ENCODE peak calls at places on chromosomes 6 and 20, in six cellular contexts. G is activated CD4-positive, alpha-beta T cell treated with anti-CD3 and anti-CD28 coated beads, Interleukin-2, amount 50 U/mL, for 1 hour; T is activated naive CD4-positive, alpha-beta T cell; J is CD8-positive, alpha-beta T cell; M is NCI-H1436; X is astrocyte. W is an unnamed sample.

GRCh38 chr20:7967199-7967844 is 27.1 kb upstream of the HAO1 start:
- DNase-seq in G (no peak), T (no peak), J (no peak), M (no peak), X (peak; percentile 83), W (peak; percentile 87)

GRCh38 chr6:168428052-168428829 is 12.7 kb upstream of the SMOC2 start:
- DNase-seq in G (no peak), T (no peak), J (no peak), M (no peak), X (no peak), W (no peak)

GRCh38 chr6:111900731-111901130 is 27.5 kb upstream of the FYN start:
- DNase-seq in G (no peak), T (no peak), J (no peak), M (no peak), X (no peak), W (no peak)

GRCh38 chr20:63822276-63822696 is 8.8 kb downstream of the ZBTB46 start:
- DNase-seq in G (no peak), T (no peak), J (no peak), M (no peak), X (no peak), W (no peak)

GRCh38 chr6:143027058-143027457 is 33.6 kb upstream of the AIG1 start:
- DNase-seq in G (peak; percentile 46), T (peak; percentile 21), J (peak; percentile 55), M (no peak), X (no peak), W (no peak)

GRCh38 chr6:116034327-116034726 is 26.4 kb downstream of the FRK start:
- DNase-seq in G (no peak), T (no peak), J (no peak), M (no peak), X (peak; percentile 64), W (no peak)

GRCh38 chr6:392441-393390 is 1.2 kb downstream of the IRF4 start:
- DNase-seq in G (peak; percentile 34), T (peak; percentile 31), J (peak; percentile 41), M (no peak), X (no peak), W (no peak)

GRCh38 chr6:33620158-33620583 is 951 bp upstream of the ITPR3 start:
- DNase-seq in G (peak; percentile 28), T (no peak), J (peak; percentile 38), M (peak; percentile 25), X (no peak), W (peak; percentile 51)

GRCh38 chr20:19827818-19828217 is 69.8 kb downstream of the RIN2 start:
- DNase-seq in G (no peak), T (no peak), J (no peak), M (no peak), X (no peak), W (no peak)

GRCh38 chr20:4272225-4272624 is 256.9 kb upstream of the RNF24 start:
- DNase-seq in G (no peak), T (no peak), J (no peak), M (no peak), X (no peak), W (no peak)

GRCh38 chr20:19786311-19786710 is 28.3 kb downstream of the RIN2 start:
- DNase-seq in G (no peak), T (no peak), J (no peak), M (no peak), X (peak; percentile 98), W (peak; percentile 43)

GRCh38 chr20:47535088-47535487 is 33.4 kb downstream of the NCOA3 start:
- DNase-seq in G (no peak), T (no peak), J (no peak), M (no peak), X (no peak), W (no peak)

GRCh38 chr20:44540834-44541233 is 19.0 kb upstream of the SERINC3 start:
- DNase-seq in G (no peak), T (no peak), J (no peak), M (no peak), X (peak; percentile 88), W (peak; percentile 66)

GRCh38 chr20:62121776-62122658 is at the start of gene LSM14B:
- DNase-seq in G (peak; percentile 94), T (peak; percentile 99), J (peak; percentile 92), M (peak; percentile 95), X (peak; percentile 86), W (peak; percentile 97)

GRCh38 chr6:129853996-129854711 is 7.0 kb downstream of the TMEM244 start:
- DNase-seq in G (no peak), T (no peak), J (no peak), M (no peak), X (peak; percentile 80), W (peak; percentile 30)

GRCh38 chr6:38935051-38935450 is 113.5 kb upstream of the GLP1R start:
- DNase-seq in G (no peak), T (no peak), J (no peak), M (no peak), X (no peak), W (no peak)

GRCh38 chr6:140931581-140931980 is 1201.1 kb upstream of the GJE1 start:
- DNase-seq in G (no peak), T (no peak), J (no peak), M (no peak), X (no peak), W (no peak)

GRCh38 chr6:163311830-163312229 is 102.7 kb upstream of the QKI start:
- DNase-seq in G (no peak), T (no peak), J (no peak), M (no peak), X (peak; percentile 39), W (no peak)

GRCh38 chr6:44662461-44663121 is 275.1 kb downstream of the CDC5L start:
- DNase-seq in G (no peak), T (no peak), J (no peak), M (no peak), X (peak; percentile 97), W (peak; percentile 41)

GRCh38 chr20:50248104-50248631 is 57.5 kb downstream of the CEBPB start:
- DNase-seq in G (no peak), T (no peak), J (no peak), M (no peak), X (peak; percentile 72), W (peak; percentile 73)

GRCh38 chr6:36209606-36210005 is 13.1 kb downstream of the BRPF3 start:
- DNase-seq in G (no peak), T (no peak), J (no peak), M (no peak), X (no peak), W (no peak)

GRCh38 chr6:106546322-106547052 is 82.8 kb downstream of the RTN4IP1 start:
- DNase-seq in G (no peak), T (no peak), J (no peak), M (peak; percentile 30), X (peak; percentile 78), W (peak; percentile 67)

GRCh38 chr20:60453847-60454246 is 495.6 kb downstream of the CDH26 start:
- DNase-seq in G (no peak), T (no peak), J (no peak), M (no peak), X (no peak), W (no peak)

GRCh38 chr20:56111951-56112730 is 106.8 kb upstream of the CBLN4 start:
- DNase-seq in G (no peak), T (no peak), J (no peak), M (no peak), X (no peak), W (no peak)

GRCh38 chr20:48621256-48622078 is 206.3 kb downstream of the PREX1 start:
- DNase-seq in G (no peak), T (no peak), J (no peak), M (no peak), X (peak; percentile 42), W (peak; percentile 62)

GRCh38 chr20:62922451-62922921 is 3.8 kb downstream of the DIDO1 start:
- DNase-seq in G (peak; percentile 50), T (no peak), J (peak; percentile 63), M (no peak), X (no peak), W (no peak)

GRCh38 chr6:101534821-101535220 is 141.3 kb downstream of the GRIK2 start:
- DNase-seq in G (no peak), T (no peak), J (no peak), M (no peak), X (no peak), W (no peak)

GRCh38 chr6:56381852-56382251 is 134.5 kb upstream of the COL21A1 start:
- DNase-seq in G (no peak), T (no peak), J (no peak), M (no peak), X (peak; percentile 57), W (no peak)

GRCh38 chr6:142925575-142926110 is 19.3 kb downstream of the HIVEP2 start:
- DNase-seq in G (no peak), T (no peak), J (no peak), M (no peak), X (peak; percentile 86), W (no peak)

GRCh38 chr6:80425089-80425823 is 318.8 kb downstream of the BCKDHB start:
- DNase-seq in G (no peak), T (no peak), J (no peak), M (no peak), X (peak; percentile 100), W (peak; percentile 15)

GRCh38 chr6:149919834-149920225 is 3.1 kb downstream of the RAET1G start:
- DNase-seq in G (no peak), T (no peak), J (no peak), M (no peak), X (no peak), W (no peak)

GRCh38 chr6:2412731-2413130 is 167.3 kb upstream of the GMDS start:
- DNase-seq in G (no peak), T (no peak), J (no peak), M (no peak), X (peak; percentile 79), W (peak; percentile 26)

GRCh38 chr6:30483677-30484279 is 5.5 kb upstream of the HLA-E start:
- DNase-seq in G (no peak), T (no peak), J (no peak), M (no peak), X (peak; percentile 40), W (no peak)

GRCh38 chr6:40442591-40442990 is 144.6 kb downstream of the LRFN2 start:
- DNase-seq in G (no peak), T (no peak), J (no peak), M (no peak), X (no peak), W (no peak)

GRCh38 chr6:39330057-39330456 is 7.6 kb upstream of the KCNK16 start:
- DNase-seq in G (no peak), T (no peak), J (no peak), M (no peak), X (no peak), W (no peak)

GRCh38 chr6:48744948-48745347 is 634.0 kb upstream of the PTCHD4 start:
- DNase-seq in G (no peak), T (no peak), J (no peak), M (no peak), X (peak; percentile 36), W (no peak)